ENCODE peak calls at places on chromosomes 11 and 22, in eight cellular contexts. F, D, Z, P, N, J, E and T are unnamed samples.

GRCh38 chr22:29267858-29268510 is at the start of the genes EWSR1 and RHBDD3:
- DNase-seq in F (peak; percentile 94), D (peak; percentile 99), Z (peak; percentile 92), P (peak; percentile 95), N (peak; percentile 97), J (peak; percentile 96), E (peak; percentile 99), T (peak; percentile 94)

GRCh38 chr11:90176069-90176468 is 41.6 kb downstream of the NAALAD2 start:
- DNase-seq in F (no peak), D (no peak), Z (no peak), P (no peak), N (no peak), J (no peak), E (no peak), T (no peak)

GRCh38 chr11:31487848-31488247 is 21.6 kb downstream of the IMMP1L start:
- DNase-seq in F (peak; percentile 44), D (no peak), Z (no peak), P (no peak), N (no peak), J (no peak), E (peak; percentile 66), T (no peak)

GRCh38 chr11:76795285-76795935 is 12.3 kb downstream of the TSKU start:
- DNase-seq in F (no peak), D (no peak), Z (no peak), P (no peak), N (no peak), J (peak; percentile 22), E (no peak), T (no peak)

GRCh38 chr22:31339148-31339832 is 6.9 kb downstream of the PATZ1 start:
- DNase-seq in F (no peak), D (no peak), Z (no peak), P (no peak), N (no peak), J (no peak), E (no peak), T (no peak)

GRCh38 chr11:34431979-34432378 is 6.8 kb upstream of the CAT start:
- DNase-seq in F (no peak), D (no peak), Z (no peak), P (no peak), N (no peak), J (no peak), E (no peak), T (no peak)

GRCh38 chr11:69296890-69297224 is 2.9 kb downstream of the MYEOV start:
- DNase-seq in F (no peak), D (peak; percentile 25), Z (no peak), P (no peak), N (no peak), J (peak; percentile 50), E (no peak), T (no peak)

GRCh38 chr22:42296381-42296853 is 26.0 kb upstream of the TCF20 start:
- DNase-seq in F (no peak), D (peak; percentile 76), Z (no peak), P (no peak), N (no peak), J (peak; percentile 30), E (no peak), T (no peak)

GRCh38 chr11:6572215-6572614 is 31.2 kb downstream of the RRP8 start:
- DNase-seq in F (no peak), D (no peak), Z (no peak), P (no peak), N (no peak), J (no peak), E (peak; percentile 86), T (peak; percentile 73)

GRCh38 chr11:78078218-78079167 is 1.2 kb downstream of the NDUFC2 start:
- DNase-seq in F (no peak), D (no peak), Z (no peak), P (no peak), N (no peak), J (no peak), E (peak; percentile 35), T (no peak)

GRCh38 chr11:130549393-130549999 is 101.1 kb downstream of the ADAMTS15 start:
- DNase-seq in F (no peak), D (no peak), Z (no peak), P (no peak), N (no peak), J (no peak), E (no peak), T (no peak)

GRCh38 chr22:32596471-32596870 is 121.9 kb downstream of the FBXO7 start:
- DNase-seq in F (no peak), D (no peak), Z (no peak), P (no peak), N (no peak), J (no peak), E (no peak), T (peak; percentile 74)

GRCh38 chr11:61022311-61023085 is 51.0 kb downstream of the CD6 start:
- DNase-seq in F (no peak), D (no peak), Z (no peak), P (no peak), N (no peak), J (no peak), E (no peak), T (no peak)

GRCh38 chr11:61639816-61640443 is 40.3 kb upstream of the DAGLA start:
- DNase-seq in F (no peak), D (no peak), Z (no peak), P (no peak), N (no peak), J (no peak), E (peak; percentile 26), T (peak; percentile 61)

GRCh38 chr11:18172686-18173085 is at the start of gene MRGPRX4:
- DNase-seq in F (no peak), D (no peak), Z (no peak), P (no peak), N (no peak), J (no peak), E (no peak), T (no peak)

GRCh38 chr22:20773793-20774212 is at the start of gene SERPIND1:
- DNase-seq in F (no peak), D (no peak), Z (no peak), P (no peak), N (no peak), J (no peak), E (no peak), T (no peak)

GRCh38 chr22:31179345-31179744 is 19.4 kb downstream of the RNF185 start:
- DNase-seq in F (no peak), D (no peak), Z (no peak), P (no peak), N (no peak), J (no peak), E (peak; percentile 76), T (peak; percentile 4)

GRCh38 chr11:33802414-33802950 is 28.2 kb upstream of the FBXO3 start:
- DNase-seq in F (peak; percentile 85), D (peak; percentile 69), Z (no peak), P (no peak), N (peak; percentile 4), J (peak; percentile 58), E (peak; percentile 93), T (peak; percentile 84)

GRCh38 chr11:45333506-45333971 is 47.4 kb upstream of the SYT13 start:
- DNase-seq in F (peak; percentile 23), D (no peak), Z (no peak), P (peak; percentile 44), N (no peak), J (peak; percentile 37), E (peak; percentile 38), T (no peak)

DNA sequence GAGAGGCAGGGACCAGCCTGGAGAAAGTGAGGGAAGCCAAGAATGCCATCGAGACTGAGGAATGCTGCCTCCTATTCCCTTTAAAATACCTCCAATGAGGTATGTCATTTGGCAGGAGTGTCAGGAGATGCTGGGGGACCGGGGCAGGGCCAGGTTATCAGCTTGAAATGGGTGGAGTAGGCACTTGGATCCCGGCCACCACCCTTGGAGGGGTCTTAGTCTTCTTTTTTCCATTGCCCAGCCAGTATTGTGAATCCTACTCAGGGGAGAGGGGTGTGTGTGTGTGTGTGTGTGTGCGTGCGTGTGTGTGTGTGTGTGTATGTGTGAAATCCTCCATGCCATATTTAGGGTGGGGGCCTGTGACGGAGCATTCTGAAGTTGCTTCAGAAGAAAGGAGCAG is 116.2 kb downstream of the ZBTB16 start:
- DNase-seq in F (no peak), D (no peak), Z (no peak), P (no peak), N (no peak), J (no peak), E (no peak), T (no peak)
- H3K4me1 ChIP-seq in F (no peaks in the 10 kb centered on the region), D (peaks cover 91% of the 10 kb centered on the region), Z (peaks cover 78% of the 10 kb centered on the region), P (peaks cover 71% of the 10 kb centered on the region), N (peaks cover 78% of the 10 kb centered on the region), J (peaks cover 99% of the 10 kb centered on the region), E (no peaks in the 10 kb centered on the region), T (no peaks in the 10 kb centered on the region)

DNA sequence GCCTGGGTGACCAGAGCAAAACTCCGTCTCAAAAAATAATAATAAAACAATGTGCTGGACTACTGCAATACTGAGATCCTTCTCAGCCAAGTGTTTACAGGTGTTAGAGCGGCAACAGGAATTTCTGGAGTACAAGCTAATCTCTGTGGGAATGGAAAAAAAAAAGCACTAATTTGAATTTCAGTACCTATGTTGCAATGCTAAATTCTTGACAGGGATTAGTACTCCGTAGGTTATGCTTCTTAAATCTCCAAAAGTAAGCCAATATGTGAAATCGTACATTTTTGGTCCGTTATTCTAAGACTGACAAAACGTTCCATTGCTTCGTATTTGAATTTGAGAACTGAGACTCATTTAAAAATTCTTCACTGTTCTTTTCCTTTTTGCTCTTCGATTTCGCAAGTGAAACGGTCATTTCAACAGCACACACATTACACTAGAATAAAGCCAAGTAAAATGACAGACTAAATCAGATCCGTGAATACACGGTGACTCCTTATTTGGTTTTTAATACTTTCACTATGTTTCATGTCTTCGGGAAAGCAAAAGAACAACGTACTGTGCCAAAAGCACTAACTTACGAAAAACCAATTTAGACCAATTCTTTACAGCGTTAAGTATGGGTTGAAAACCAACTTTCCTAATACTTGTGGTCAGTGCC is 969 bp downstream of the ATL3 start:
- DNase-seq in F (no peak), D (no peak), Z (no peak), P (no peak), N (peak; percentile 8), J (no peak), E (peak; percentile 75), T (no peak)
- H3K4me1 ChIP-seq in F (peaks cover 55% of the 10 kb centered on the region), D (peaks cover 21% of the 10 kb centered on the region), Z (peaks cover 24% of the 10 kb centered on the region), P (peaks cover 21% of the 10 kb centered on the region), N (peaks cover 43% of the 10 kb centered on the region), J (peaks cover 54% of the 10 kb centered on the region), E (peaks cover 60% of the 10 kb centered on the region), T (peaks cover 33% of the 10 kb centered on the region)

GRCh38 chr11:1461806-1462455 is 24.6 kb downstream of the MOB2 start:
- DNase-seq in F (no peak), D (no peak), Z (no peak), P (no peak), N (no peak), J (no peak), E (no peak), T (no peak)
- H3K4me1 ChIP-seq in F (peaks cover 7% of the 10 kb centered on the region), D (no peaks in the 10 kb centered on the region), Z (no peaks in the 10 kb centered on the region), P (no peaks in the 10 kb centered on the region), N (no peaks in the 10 kb centered on the region), J (peaks cover 42% of the 10 kb centered on the region), E (no peaks in the 10 kb centered on the region), T (no peaks in the 10 kb centered on the region)

GRCh38 chr11:62789576-62789975 is 2.2 kb downstream of the TMEM223 start:
- DNase-seq in F (no peak), D (no peak), Z (no peak), P (no peak), N (no peak), J (no peak), E (no peak), T (no peak)
- H3K4me1 ChIP-seq in F (peaks cover 47% of the 10 kb centered on the region), D (peaks cover 26% of the 10 kb centered on the region), Z (peaks cover 36% of the 10 kb centered on the region), P (peaks cover 3% of the 10 kb centered on the region), N (peaks cover 55% of the 10 kb centered on the region), J (peaks cover 64% of the 10 kb centered on the region), E (peaks cover 48% of the 10 kb centered on the region), T (no peaks in the 10 kb centered on the region)